ENCODE peak calls at places on chromosomes 2 and 18, in eight cellular contexts. X is AG09309, C is astrocyte of the spinal cord, M is astrocyte of the cerebellum, J is HFFc6, O is fibroblast of lung, U is Peyer's patch, S is foreskin fibroblast. Z is an unnamed sample.

GRCh38 chr18:75209129-75209951 is at the start of gene PTGR3:
- DNase-seq in J (peak), M (no peak), U (peak), O (peak), C (peak), S (peak), X (peak), Z (peak)

GRCh38 chr2:38376346-38376682 is 759 bp downstream of the ATL2 start:
- DNase-seq in O (peak), S (peak), X (no peak), J (peak), C (peak), U (no peak), M (no peak), Z (no peak)

GRCh38 chr2:36812196-36812595 is 115.7 kb downstream of the VIT start:
- DNase-seq in J (no peak), C (no peak), X (no peak), O (no peak), M (no peak), U (no peak), S (no peak), Z (no peak)

GRCh38 chr18:31931163-31931885 is 11.6 kb downstream of the TRAPPC8 start:
- DNase-seq in J (peak), X (no peak), O (no peak), U (no peak), M (no peak), S (peak), C (peak), Z (no peak)

GRCh38 chr2:127614246-127614645 is 31.7 kb upstream of the GPR17 start:
- DNase-seq in J (no peak), X (no peak), C (no peak), S (no peak), U (no peak), O (no peak), M (no peak), Z (no peak)

GRCh38 chr2:36478332-36478738 is 119.6 kb downstream of the FEZ2 start:
- DNase-seq in U (no peak), C (peak), X (peak), J (peak), O (peak), M (peak), S (peak), Z (no peak)

GRCh38 chr18:42113529-42114191 is 158.6 kb downstream of the PIK3C3 start:
- DNase-seq in S (peak), U (no peak), X (peak), C (peak), M (peak), O (peak), J (no peak), Z (no peak)

GRCh38 chr2:127611076-127611925 is 34.7 kb upstream of the GPR17 start:
- DNase-seq in S (no peak), U (peak), J (no peak), C (no peak), O (no peak), X (no peak), M (no peak), Z (peak)

DNA sequence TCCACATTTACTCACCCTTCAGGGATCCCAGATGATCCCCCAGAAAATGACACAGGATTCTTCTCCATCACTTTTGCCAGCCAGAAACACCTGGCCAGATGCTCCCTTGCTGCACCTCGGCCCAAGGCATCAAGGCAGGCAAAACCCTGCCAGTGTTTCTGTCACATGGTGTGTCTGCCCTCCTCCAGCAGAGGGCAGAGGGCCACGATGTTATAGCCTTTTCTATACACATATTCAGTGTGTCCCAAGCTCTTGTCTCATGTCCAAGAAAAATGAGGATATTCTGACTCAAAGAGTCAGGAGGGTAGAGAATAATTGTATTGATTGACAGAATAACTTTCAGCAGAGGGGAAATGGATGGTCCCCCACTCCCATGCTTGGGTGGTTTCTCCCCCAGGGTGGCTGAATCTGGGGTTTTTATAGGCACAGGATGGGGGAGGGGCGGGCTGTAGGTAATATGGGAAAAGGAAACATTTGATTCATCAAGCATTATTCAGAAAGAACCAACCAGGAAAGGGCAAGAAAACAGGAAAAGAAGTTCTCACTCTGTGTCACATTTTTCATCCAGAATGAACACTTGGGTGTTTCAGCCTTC is 933.9 kb downstream of the TRIB2 start:
- DNase-seq in M (no peak), O (no peak), C (no peak), S (no peak), X (no peak), U (no peak), J (no peak), Z (no peak)
- TF ChIP-seq CTCF in M (no peak), O (no peak), C (no peak), S (no peak), X (no peak), U (no peak), J (no peak), Z (no peak)

DNA sequence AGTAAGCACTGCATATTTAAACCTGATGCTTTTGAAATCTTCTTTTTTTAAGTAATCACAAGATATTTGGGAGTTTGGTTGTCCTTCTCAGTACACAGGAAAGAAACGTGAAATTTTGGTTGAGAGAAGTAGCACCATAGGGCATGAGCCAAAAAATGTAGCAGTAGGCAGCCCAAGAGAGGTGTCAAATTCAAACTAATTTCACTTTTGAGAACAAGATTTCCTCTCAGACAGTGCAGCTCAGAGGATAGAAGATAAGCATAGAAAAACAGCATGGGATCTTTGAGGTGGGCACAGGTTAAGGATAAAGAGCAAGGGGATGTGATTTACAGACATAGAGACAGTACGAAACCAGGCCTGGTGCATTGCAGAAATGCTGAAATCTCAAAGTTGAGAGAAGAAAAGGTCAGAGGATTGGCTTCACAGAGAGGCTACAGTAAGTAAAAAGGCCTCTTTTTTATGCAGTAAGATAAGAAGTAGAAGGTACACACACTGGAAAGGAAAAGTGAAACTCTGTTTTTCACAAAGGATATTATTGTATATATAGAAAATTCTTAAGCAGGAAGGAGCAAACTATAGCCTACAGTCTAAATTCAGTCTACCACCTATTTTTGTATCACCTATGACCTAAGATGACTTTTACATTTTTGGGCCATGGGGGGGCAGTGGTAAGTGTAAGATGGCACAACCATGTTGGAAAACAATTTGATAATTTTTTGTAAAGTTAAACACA is 89.8 kb downstream of the PKP4 start:
- DNase-seq in M (no peak), C (no peak), U (no peak), O (no peak), S (no peak), X (no peak), J (no peak), Z (no peak)
- TF ChIP-seq CTCF in M (no peak), C (no peak), U (no peak), O (no peak), S (no peak), X (no peak), J (peak), Z (no peak)

DNA sequence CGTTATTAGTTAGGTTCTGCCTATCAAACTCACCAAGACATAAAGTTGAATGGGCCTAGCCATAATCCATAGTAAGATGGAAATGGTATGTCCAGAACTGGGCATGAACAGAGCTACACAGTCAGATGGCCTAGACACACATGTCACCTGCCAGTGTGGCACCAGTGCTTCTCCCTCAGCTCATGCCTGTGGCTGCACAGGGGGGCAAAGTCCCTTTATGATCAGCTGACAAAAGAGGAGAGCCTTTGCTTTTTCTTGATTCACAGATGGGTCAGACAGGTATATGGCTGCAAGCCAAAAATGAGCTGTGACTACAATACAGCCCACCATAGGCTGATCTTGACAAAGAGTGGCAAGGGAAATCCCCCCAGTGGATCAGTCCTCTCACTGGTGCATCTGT is 28.3 kb upstream of the STARD7 start:
- DNase-seq in M (no peak), C (no peak), O (no peak), X (no peak), S (no peak), J (no peak), U (peak), Z (no peak)
- TF ChIP-seq CTCF in M (no peak), C (no peak), O (no peak), X (no peak), S (no peak), J (no peak), U (no peak), Z (no peak)

DNA sequence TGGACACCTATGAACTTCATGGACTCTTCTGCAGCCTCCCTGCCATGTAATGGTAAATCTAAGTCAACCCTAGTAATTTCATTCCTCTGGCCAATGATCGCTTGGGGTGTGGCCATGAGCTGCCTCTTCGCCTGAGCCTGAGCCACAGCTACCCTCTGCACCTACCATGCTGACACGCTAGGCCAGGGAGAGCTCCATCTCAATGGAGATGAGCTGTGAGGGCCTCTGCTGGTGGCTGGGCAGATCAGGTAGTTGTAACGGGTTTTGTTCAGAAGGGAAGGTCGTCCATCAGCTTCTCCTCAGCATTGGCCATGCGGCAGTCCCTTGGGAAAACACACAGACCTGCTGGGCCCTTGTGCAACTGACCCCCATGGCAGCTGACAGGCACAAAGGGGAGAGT is 24.4 kb downstream of the MPHOSPH10 start:
- DNase-seq in X (no peak), O (no peak), U (no peak), C (no peak), M (no peak), J (no peak), S (no peak), Z (no peak)
- TF ChIP-seq CTCF in X (peak), O (no peak), U (no peak), C (peak), M (no peak), J (no peak), S (no peak), Z (no peak)

DNA sequence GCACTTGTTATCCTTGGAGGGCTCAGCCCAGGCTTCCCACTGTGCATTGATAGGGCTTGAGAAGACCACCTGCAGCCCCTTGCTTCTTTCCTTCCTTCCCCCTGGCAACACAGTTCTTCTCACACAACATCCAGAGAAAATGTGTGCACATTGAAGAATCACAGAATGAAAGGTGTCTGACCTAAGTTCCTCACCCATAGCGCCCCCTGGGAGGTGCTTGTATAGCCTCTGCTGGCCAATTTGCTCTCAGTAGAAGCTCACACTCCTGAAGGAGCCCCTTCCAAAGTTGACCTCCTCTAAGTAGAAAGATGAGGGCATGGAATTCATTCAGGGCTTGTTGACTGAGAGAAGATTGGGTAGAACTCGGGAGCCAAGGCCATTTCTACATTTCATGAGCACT is 758.4 kb upstream of the KLHL29 start:
- DNase-seq in M (no peak), O (no peak), J (no peak), S (no peak), X (no peak), C (no peak), U (no peak), Z (no peak)
- TF ChIP-seq CTCF in M (no peak), O (no peak), J (no peak), S (no peak), X (no peak), C (no peak), U (no peak), Z (no peak)

GRCh38 chr2:88627055-88627855 is at the start of gene EIF2AK3:
- DNase-seq in U (peak), C (peak), S (peak), M (peak), J (peak), X (peak), O (peak), Z (peak)
- TF ChIP-seq CTCF in U (peak), C (no peak), S (no peak), M (no peak), J (peak), X (no peak), O (no peak), Z (no peak)

GRCh38 chr2:201171259-201171814 is 11.6 kb upstream of the CASP10 start:
- DNase-seq in J (no peak), O (no peak), U (no peak), S (no peak), C (no peak), X (no peak), M (no peak), Z (no peak)
- TF ChIP-seq CTCF in J (no peak), O (no peak), U (no peak), S (no peak), C (no peak), X (no peak), M (no peak), Z (no peak)

GRCh38 chr2:215850380-215850779 is 163.0 kb downstream of the MREG start:
- DNase-seq in J (no peak), C (no peak), U (no peak), O (no peak), M (no peak), S (no peak), X (no peak), Z (no peak)
- TF ChIP-seq CTCF in J (no peak), C (no peak), U (no peak), O (no peak), M (no peak), S (no peak), X (no peak), Z (no peak)

DNA sequence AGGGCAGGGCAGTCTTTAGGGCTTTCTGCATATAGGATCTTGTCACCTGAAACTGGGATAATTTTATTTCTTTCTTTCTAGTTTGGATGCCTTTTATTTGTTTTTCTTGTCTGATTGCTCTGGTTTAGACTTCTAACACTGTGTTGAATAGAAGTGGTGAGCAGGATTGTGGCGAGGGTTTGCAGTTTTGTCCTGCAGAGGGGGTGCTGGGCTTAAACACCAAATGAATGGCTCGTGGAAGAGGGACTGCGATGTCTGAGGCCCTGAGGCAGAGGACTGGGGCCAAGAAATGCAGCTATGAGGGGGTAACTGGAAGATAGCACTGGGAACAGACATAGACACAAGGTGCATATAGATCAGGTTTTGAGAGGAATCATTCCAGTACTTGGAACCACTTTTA is 20.4 kb downstream of the UBE2F start:
- DNase-seq in M (no peak), U (no peak), X (no peak), S (no peak), O (no peak), C (no peak), J (no peak), Z (no peak)
- TF ChIP-seq CTCF in M (no peak), U (no peak), X (no peak), S (no peak), O (no peak), C (peak), J (no peak), Z (no peak)

GRCh38 chr18:79806976-79807841 is 9.5 kb downstream of the KCNG2 start:
- DNase-seq in X (no peak), S (no peak), M (no peak), O (no peak), U (peak), C (no peak), J (no peak), Z (peak)
- TF ChIP-seq CTCF in X (no peak), S (no peak), M (no peak), O (no peak), U (no peak), C (no peak), J (no peak), Z (no peak)

Z was measured in spleen.